ENCODE peak calls at places on chromosomes 7 and 10, in ten cellular contexts. B, M, E, A, X, H, S, D, K and I are unnamed samples.

GRCh38 chr7:13980474-13980873 is 9.0 kb downstream of the ETV1 start:
- DNase-seq in X (no peak), K (no peak), E (no peak), B (no peak), D (no peak), S (no peak), H (no peak), A (no peak), M (no peak), I (no peak)

GRCh38 chr10:86693721-86694369 is 25.5 kb downstream of the LDB3 start:
- DNase-seq in A (peak), S (no peak), K (peak), H (peak), E (no peak), M (peak), D (no peak), B (peak), X (peak), I (no peak)

GRCh38 chr7:126715076-126715475 is 537.7 kb downstream of the GRM8 start:
- DNase-seq in X (no peak), E (no peak), M (no peak), B (no peak), S (no peak), K (no peak), A (no peak), H (no peak), D (no peak), I (no peak)

GRCh38 chr7:51077951-51078350 is 238.7 kb downstream of the COBL start:
- DNase-seq in S (no peak), A (no peak), K (no peak), M (no peak), H (no peak), D (no peak), B (no peak), E (no peak), X (no peak), I (no peak)

GRCh38 chr7:21497072-21497471 is 45.8 kb upstream of the DNAH11 start:
- DNase-seq in E (no peak), S (no peak), H (no peak), K (no peak), M (peak), B (peak), D (no peak), X (peak), A (no peak), I (no peak)

GRCh38 chr10:110914411-110914810 is 4.6 kb downstream of the BBIP1 start:
- DNase-seq in E (no peak), B (no peak), K (no peak), X (no peak), M (no peak), H (no peak), D (no peak), A (no peak), S (no peak), I (no peak)

GRCh38 chr7:134449596-134450194 is 9.2 kb downstream of the AKR1B1 start:
- DNase-seq in D (no peak), E (no peak), K (no peak), H (peak), M (no peak), S (no peak), B (no peak), X (no peak), A (no peak), I (no peak)

GRCh38 chr7:64882341-64883112 is 20.5 kb upstream of the ZNF273 start:
- DNase-seq in H (no peak), M (peak), A (peak), E (peak), S (peak), D (peak), K (peak), X (no peak), B (no peak), I (no peak)

GRCh38 chr7:464712-465461 is 54.8 kb downstream of the PDGFA start:
- DNase-seq in S (peak), M (peak), A (no peak), E (peak), B (no peak), K (no peak), D (no peak), X (no peak), H (no peak), I (no peak)

GRCh38 chr7:6532516-6532915 is 18.7 kb downstream of the GRID2IP start:
- DNase-seq in D (no peak), S (no peak), B (no peak), E (no peak), A (no peak), H (no peak), X (no peak), K (peak), M (no peak), I (no peak)

GRCh38 chr10:102412293-102412692 is 6.3 kb downstream of the PSD start:
- DNase-seq in S (no peak), K (no peak), H (no peak), B (no peak), X (no peak), M (no peak), A (no peak), D (no peak), E (peak), I (no peak)

GRCh38 chr7:155769701-155770100 is 42.6 kb downstream of the SHH start:
- DNase-seq in B (no peak), D (no peak), H (no peak), K (peak), A (no peak), M (peak), X (peak), S (no peak), E (no peak), I (no peak)

GRCh38 chr10:3874988-3875841 is 90.2 kb upstream of the KLF6 start:
- DNase-seq in B (peak), H (no peak), S (no peak), X (no peak), D (no peak), A (peak), K (peak), E (no peak), M (no peak), I (no peak)

GRCh38 chr10:125063256-125063945 is 97.0 kb downstream of the CTBP2 start:
- DNase-seq in X (no peak), E (no peak), H (no peak), D (no peak), K (no peak), B (no peak), S (no peak), A (no peak), M (no peak), I (no peak)

GRCh38 chr7:157760004-157760730 is 423.4 kb downstream of the DNAJB6 start:
- DNase-seq in S (peak), K (peak), D (no peak), X (no peak), A (no peak), E (no peak), H (no peak), M (no peak), B (peak), I (no peak)

GRCh38 chr7:149104749-149105148 is 14.2 kb upstream of the ZNF786 start:
- DNase-seq in A (no peak), E (peak), B (no peak), K (no peak), H (no peak), D (no peak), M (no peak), X (no peak), S (no peak), I (no peak)

GRCh38 chr10:76007206-76007605 is 575.8 kb downstream of the LRMDA start:
- DNase-seq in B (no peak), S (no peak), A (no peak), X (no peak), E (no peak), M (no peak), H (no peak), D (no peak), K (no peak), I (no peak)

GRCh38 chr10:62651341-62651740 is 153.2 kb upstream of the ADO start:
- DNase-seq in X (no peak), H (peak), S (no peak), B (no peak), E (no peak), K (no peak), D (no peak), A (no peak), M (no peak), I (no peak)

GRCh38 chr10:110923856-110924493 is 4.6 kb downstream of the SHOC2 start:
- DNase-seq in D (no peak), K (no peak), E (no peak), B (no peak), M (no peak), X (no peak), H (peak), A (no peak), S (no peak), I (no peak)

GRCh38 chr10:33900591-33900990 is 566.1 kb upstream of the NRP1 start:
- DNase-seq in M (peak), S (no peak), D (no peak), X (peak), E (no peak), A (no peak), K (no peak), H (peak), B (no peak), I (no peak)

GRCh38 chr10:11525503-11525902 is 85.9 kb downstream of the USP6NL start:
- DNase-seq in H (no peak), X (no peak), M (peak), D (peak), B (no peak), K (no peak), E (no peak), A (peak), S (no peak), I (no peak)

GRCh38 chr7:49023345-49024330 is 99.3 kb downstream of the CDC14C start:
- DNase-seq in B (no peak), K (peak), D (no peak), S (no peak), E (no peak), X (no peak), M (no peak), H (no peak), A (no peak), I (no peak)

GRCh38 chr10:69884686-69885085 is 83.0 kb downstream of the COL13A1 start:
- DNase-seq in E (no peak), K (no peak), D (no peak), M (peak), A (no peak), H (no peak), S (no peak), X (no peak), B (no peak), I (no peak)

GRCh38 chr7:55484834-55485233 is 87.5 kb downstream of the VOPP1 start:
- DNase-seq in E (no peak), M (no peak), X (no peak), K (peak), S (no peak), A (no peak), B (no peak), H (no peak), D (no peak), I (no peak)

GRCh38 chr10:6530966-6531365 is 49.1 kb downstream of the PRKCQ start:
- DNase-seq in M (no peak), S (no peak), X (no peak), D (no peak), A (no peak), H (no peak), E (no peak), K (no peak), B (no peak), I (no peak)

GRCh38 chr10:19713800-19714525 is 102.3 kb upstream of the PLXDC2 start:
- DNase-seq in A (no peak), M (peak), X (no peak), E (no peak), S (no peak), B (no peak), K (peak), H (no peak), D (peak), I (no peak)

GRCh38 chr7:73612598-73613269 is 11.6 kb downstream of the MLXIPL start:
- DNase-seq in A (no peak), M (peak), E (no peak), H (peak), X (peak), D (no peak), K (peak), S (no peak), B (no peak), I (no peak)

GRCh38 chr7:14936530-14936929 is 34.0 kb upstream of the DGKB start:
- DNase-seq in H (peak), D (no peak), S (no peak), M (peak), A (no peak), B (no peak), X (no peak), K (peak), E (no peak), I (no peak)

GRCh38 chr7:111820621-111821020 is 258.3 kb upstream of the IMMP2L start:
- DNase-seq in D (no peak), X (no peak), M (no peak), E (no peak), A (no peak), B (no peak), H (no peak), K (no peak), S (no peak), I (no peak)

GRCh38 chr7:41819645-41820044 is 116.8 kb upstream of the INHBA start:
- DNase-seq in D (no peak), K (no peak), A (no peak), H (no peak), E (no peak), M (no peak), B (no peak), S (no peak), X (no peak), I (no peak)

GRCh38 chr7:86926732-86927131 is 132.7 kb downstream of the ELAPOR2 start:
- DNase-seq in K (peak), B (peak), H (peak), A (no peak), X (peak), M (peak), E (no peak), S (no peak), D (no peak), I (no peak)

GRCh38 chr10:52770904-52771303 is 1.7 kb downstream of the MBL2 start:
- DNase-seq in D (no peak), K (no peak), S (no peak), B (no peak), X (no peak), H (peak), A (no peak), M (no peak), E (no peak), I (no peak)

GRCh38 chr7:122887198-122887597 is 938 bp upstream of the CADPS2 start:
- DNase-seq in B (no peak), A (peak), K (peak), E (peak), D (peak), S (peak), M (peak), X (peak), H (peak), I (peak)

GRCh38 chr10:73908853-73909611 is 1.9 kb upstream of the PLAU start:
- DNase-seq in K (peak), M (peak), H (peak), A (peak), E (peak), B (peak), D (no peak), X (peak), S (no peak), I (peak)

GRCh38 chr7:99558306-99559275 is at the start of gene ZNF655:
- DNase-seq in K (peak), D (peak), S (peak), E (peak), M (peak), H (no peak), B (peak), X (peak), A (peak), I (peak)

GRCh38 chr10:24483701-24484100 is 240.0 kb downstream of the ARHGAP21 start:
- DNase-seq in H (peak), X (peak), E (peak), M (peak), D (peak), B (no peak), S (no peak), A (no peak), K (peak), I (no peak)

GRCh38 chr10:129360046-129360445 is 107.0 kb upstream of the MGMT start:
- DNase-seq in M (no peak), B (no peak), X (no peak), E (no peak), D (no peak), S (peak), A (no peak), H (no peak), K (peak), I (no peak)

GRCh38 chr10:84660340-84661159 is 332.2 kb downstream of the CCSER2 start:
- DNase-seq in E (no peak), H (no peak), A (no peak), K (no peak), S (no peak), M (no peak), X (no peak), D (no peak), B (peak), I (no peak)

GRCh38 chr10:84659497-84660276 is 331.3 kb downstream of the CCSER2 start:
- DNase-seq in X (no peak), K (no peak), D (no peak), M (no peak), S (no peak), H (no peak), E (no peak), A (no peak), B (no peak), I (no peak)

GRCh38 chr10:84665883-84666463 is 337.6 kb downstream of the CCSER2 start:
- DNase-seq in D (no peak), X (no peak), A (no peak), M (no peak), E (peak), S (no peak), H (peak), K (peak), B (peak), I (no peak)

GRCh38 chr10:84668186-84668763 is 339.9 kb downstream of the CCSER2 start:
- DNase-seq in H (no peak), D (no peak), K (no peak), B (no peak), E (no peak), S (no peak), M (no peak), X (no peak), A (no peak), I (no peak)

DNA sequence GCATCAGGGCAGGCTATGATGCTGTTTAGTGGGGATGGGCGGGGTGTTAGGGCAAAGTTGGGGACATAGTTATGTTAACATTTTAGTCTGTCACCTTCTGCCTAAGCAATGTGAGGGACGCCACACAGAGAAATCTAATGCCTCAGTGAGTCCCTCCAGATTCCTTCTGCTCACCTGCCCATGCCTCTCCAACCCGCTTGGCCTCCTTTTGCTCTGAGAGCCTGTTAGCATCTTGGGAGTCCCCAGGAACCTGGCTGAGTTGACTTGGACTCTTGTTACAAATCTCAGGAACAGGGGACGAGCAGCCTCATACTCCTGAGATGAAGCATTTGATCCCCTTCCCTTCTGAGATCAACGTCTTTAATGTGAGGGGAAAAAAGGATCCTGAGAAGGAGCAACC is 336.8 kb downstream of the CCSER2 start:
- DNase-seq in M (no peak), D (no peak), B (no peak), A (no peak), S (no peak), X (no peak), E (no peak), H (no peak), K (peak), I (no peak)
- TF ChIP-seq CTCF in M (no peak), D (no peak), B (no peak), A (no peak), S (no peak), X (no peak), E (no peak), H (no peak), K (no peak), I (no peak)

GRCh38 chr7:36633377-36633776 is 90.9 kb downstream of the AOAH start:
- DNase-seq in K (peak), H (no peak), M (no peak), A (no peak), E (no peak), D (no peak), S (no peak), B (no peak), X (no peak), I (no peak)
- H3K4me3 ChIP-seq in K (no peak), H (no peak), M (no peak), A (no peak), E (no peak), D (no peak), S (no peak), B (no peak), X (no peak), I (no peak)

GRCh38 chr7:27204851-27205322 is 5.0 kb upstream of the HOXA13 start:
- DNase-seq in A (no peak), B (no peak), K (peak), E (peak), H (peak), S (peak), X (no peak), M (no peak), D (no peak), I (no peak)
- H3K27ac ChIP-seq in A (no peak), B (no peak), K (no peak), E (no peak), H (peak), S (no peak), X (no peak), M (no peak), D (no peak), I (no peak)

GRCh38 chr7:96915029-96915428 is 90.3 kb upstream of the DLX6 start:
- DNase-seq in E (no peak), D (no peak), S (no peak), K (no peak), X (no peak), A (no peak), H (no peak), M (no peak), B (no peak), I (no peak)

DNA sequence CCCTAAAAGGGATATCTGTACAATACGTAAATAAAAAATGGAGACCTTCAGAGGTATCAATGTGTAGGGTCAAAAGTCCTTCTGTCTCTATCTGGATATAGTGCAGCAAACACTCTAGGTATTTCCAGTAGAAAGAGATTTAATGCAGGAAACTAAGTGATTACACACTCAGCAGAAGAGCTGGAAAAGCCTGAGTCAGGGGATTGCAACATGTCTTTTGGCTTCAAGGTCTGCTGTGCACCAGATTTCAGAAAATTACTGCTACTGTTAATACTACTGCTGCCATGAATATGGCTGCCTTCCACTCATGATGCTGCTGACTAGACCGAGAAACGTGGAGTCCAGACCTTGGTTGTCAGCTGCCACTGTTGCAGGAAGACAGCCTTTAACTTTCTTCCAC is 94.9 kb upstream of the DLX6 start:
- DNase-seq in H (peak), D (no peak), M (no peak), E (no peak), K (no peak), X (no peak), S (no peak), A (no peak), B (no peak), I (no peak)
- TF ChIP-seq CTCF in H (no peak), D (no peak), M (no peak), E (no peak), K (no peak), X (no peak), S (no peak), A (no peak), B (no peak), I (no peak)

DNA sequence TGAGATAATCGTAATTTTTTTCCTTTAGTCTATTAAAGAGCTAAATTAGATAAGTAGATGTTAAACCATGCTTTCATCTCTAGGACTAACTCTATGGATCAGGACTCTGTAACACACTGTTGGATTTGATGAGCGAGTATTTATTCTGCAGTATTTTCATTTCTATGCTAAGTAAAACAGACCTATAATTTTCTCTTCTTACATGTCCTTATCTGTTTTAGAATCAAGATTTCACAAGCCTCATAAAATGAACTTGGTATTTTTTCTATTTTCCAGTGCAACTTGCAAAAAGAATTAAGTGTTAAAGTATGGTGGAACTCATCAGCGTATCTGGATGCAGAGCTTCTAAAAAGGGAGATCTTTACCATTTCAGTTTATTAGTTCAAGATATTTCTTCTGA is 2.4 kb downstream of the CACUL1 start:
- DNase-seq in S (no peak), B (no peak), X (no peak), H (peak), K (no peak), E (no peak), A (no peak), D (no peak), M (no peak), I (no peak)
- H3K4me3 ChIP-seq in S (no peak), B (peak), X (no peak), H (peak), K (peak), E (no peak), A (no peak), D (peak), M (peak), I (no peak)

GRCh38 chr10:28681345-28681763 is 4.0 kb downstream of the BAMBI start:
- DNase-seq in H (no peak), E (no peak), K (no peak), S (no peak), B (no peak), D (no peak), M (peak), A (peak), X (no peak), I (peak)
- H3K27ac ChIP-seq in H (no peak), E (no peak), K (no peak), S (no peak), B (no peak), D (no peak), M (peak), A (peak), X (no peak), I (no peak)